ENCODE peak calls at places on chromosomes 4 and X, in four cellular contexts. T is SK-N-SH, W is HCT116, V is K562. X is an unnamed sample.

GRCh38 chr4:81032805-81033684 is 2.5 kb downstream of the BMP3 start:
- DNase-seq in T (no peak), W (no peak), V (no peak), X (no peak)

GRCh38 chrX:1507511-1508463 is 29.2 kb downstream of the P2RY8 start:
- DNase-seq in T (no peak), W (no peak), V (no peak), X (no peak)

GRCh38 chr4:113438596-113438995 is 322.9 kb downstream of the CAMK2D start:
- DNase-seq in T (no peak), W (no peak), V (no peak), X (no peak)

GRCh38 chr4:99414401-99414800 is 20.7 kb downstream of the ADH7 start:
- DNase-seq in T (no peak), W (no peak), V (no peak), X (no peak)

GRCh38 chr4:124061413-124061812 is 651.1 kb downstream of the ANKRD50 start:
- DNase-seq in T (no peak), W (no peak), V (no peak), X (no peak)

GRCh38 chr4:146299605-146300004 is 85.3 kb downstream of the REELD1 start:
- DNase-seq in T (no peak), W (no peak), V (no peak), X (no peak)

GRCh38 chr4:110394871-110395270 is 81.1 kb upstream of the ENPEP start:
- DNase-seq in T (no peak), W (no peak), V (no peak), X (no peak)

GRCh38 chr4:168569066-168569908 is 72.4 kb downstream of the PALLD start:
- DNase-seq in T (no peak), W (peak), V (peak), X (no peak)

GRCh38 chrX:112901821-112902732 is 61.4 kb upstream of the AMOT start:
- DNase-seq in T (peak), W (no peak), V (no peak), X (no peak)

GRCh38 chr4:123034023-123034422 is 111.6 kb upstream of the NUDT6 start:
- DNase-seq in T (no peak), W (no peak), V (no peak), X (no peak)

GRCh38 chrX:54747713-54748393 is 50.2 kb downstream of the ITIH6 start:
- DNase-seq in T (no peak), W (no peak), V (no peak), X (no peak)

GRCh38 chrX:103913356-103914020 is 48.9 kb upstream of the TMSB15B start:
- DNase-seq in T (no peak), W (no peak), V (no peak), X (no peak)

GRCh38 chrX:25442501-25442900 is 426.7 kb upstream of the ARX start:
- DNase-seq in T (no peak), W (no peak), V (no peak), X (no peak)

GRCh38 chrX:111035256-111035655 is 60.7 kb upstream of the PAK3 start:
- DNase-seq in T (no peak), W (no peak), V (no peak), X (no peak)

GRCh38 chr4:116638592-116638991 is 446.8 kb downstream of the TRAM1L1 start:
- DNase-seq in T (peak), W (no peak), V (no peak), X (no peak)

DNA sequence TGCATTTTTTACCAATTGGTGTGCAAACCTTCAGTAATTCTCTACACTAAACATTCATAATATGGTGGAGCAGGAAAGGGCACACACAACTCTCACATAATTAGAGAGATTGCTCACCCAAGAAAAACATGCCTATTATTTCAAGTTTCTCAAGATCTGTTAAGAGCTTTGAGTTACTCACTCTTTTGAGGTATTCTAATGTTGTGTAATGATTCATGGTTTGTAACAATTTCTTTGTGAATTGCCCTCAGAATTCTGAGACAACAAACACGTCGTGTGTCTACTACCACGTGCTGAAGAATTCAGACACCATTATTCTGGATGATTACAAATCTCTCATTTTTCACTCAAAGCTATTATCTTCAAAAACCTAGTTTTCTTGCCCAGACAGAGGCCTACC is 82.8 kb downstream of the PDGFC start:
- DNase-seq in T (no peak), W (no peak), V (no peak), X (no peak)
- TF ChIP-seq SIN3A in T (no peak), W (no peak), V (no peak), X (no peak)

GRCh38 chrX:53254570-53255461 is 26.6 kb downstream of the IQSEC2 start:
- DNase-seq in T (no peak), W (no peak), V (no peak), X (no peak)

GRCh38 chrX:53257166-53257565 is 24.2 kb downstream of the IQSEC2 start:
- DNase-seq in T (no peak), W (no peak), V (peak), X (no peak)

GRCh38 chrX:53257670-53258423 is 23.5 kb downstream of the IQSEC2 start:
- DNase-seq in T (no peak), W (no peak), V (no peak), X (no peak)

GRCh38 chrX:53255738-53256191 is 25.6 kb downstream of the IQSEC2 start:
- DNase-seq in T (peak), W (no peak), V (peak), X (no peak)

GRCh38 chrX:53256446-53257041 is 24.8 kb downstream of the IQSEC2 start:
- DNase-seq in T (peak), W (no peak), V (peak), X (no peak)
- TF ChIP-seq SIN3A in T (no peak), W (no peak), V (no peak), X (no peak)

GRCh38 chrX:11214346-11215190 is 78.6 kb upstream of the AMELX start:
- DNase-seq in T (peak), W (no peak), V (no peak), X (no peak)
- TF ChIP-seq SIN3A in T (no peak), W (no peak), V (no peak), X (no peak)

GRCh38 chrX:18985186-18985435 is 1.2 kb upstream of the PHKA2 start:
- DNase-seq in T (no peak), W (no peak), V (no peak), X (no peak)

GRCh38 chrX:18984381-18985185 is 669 bp upstream of the PHKA2 start:
- DNase-seq in T (peak), W (peak), V (peak), X (peak)

GRCh38 chrX:18981124-18981807 is 2.6 kb downstream of the PHKA2 start:
- DNase-seq in T (no peak), W (no peak), V (no peak), X (no peak)

GRCh38 chrX:18983711-18984380 is at the start of gene PHKA2:
- DNase-seq in T (peak), W (no peak), V (peak), X (peak)
- TF ChIP-seq SIN3A in T (no peak), W (no peak), V (no peak), X (no peak)

GRCh38 chr4:85522836-85523235 is 47.9 kb downstream of the ARHGAP24 start:
- DNase-seq in T (no peak), W (no peak), V (no peak), X (no peak)
- TF ChIP-seq SIN3A in T (no peak), W (no peak), V (no peak), X (no peak)

GRCh38 chr4:53205970-53206369 is 159.9 kb downstream of the SCFD2 start:
- DNase-seq in T (no peak), W (no peak), V (no peak), X (no peak)

DNA sequence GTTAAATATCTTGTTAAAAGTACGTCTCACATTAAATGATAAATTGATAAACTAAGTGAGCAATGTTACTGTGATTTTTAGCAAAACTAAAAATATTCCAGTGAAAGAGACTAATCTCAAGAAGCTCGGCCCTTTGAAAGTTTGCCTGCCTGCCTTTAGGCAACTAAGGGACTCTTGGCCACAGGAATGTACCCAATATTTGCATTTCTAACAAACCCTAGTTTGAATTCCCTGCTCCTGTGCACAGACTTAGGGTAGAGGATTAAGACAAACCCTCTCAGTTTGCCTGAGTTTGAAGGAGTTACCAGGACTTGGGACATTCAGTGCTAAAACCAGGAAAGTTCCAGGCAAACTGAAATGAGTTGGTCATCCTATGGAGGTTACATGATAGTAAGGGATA is 157.1 kb downstream of the SCFD2 start:
- DNase-seq in T (no peak), W (no peak), V (no peak), X (no peak)
- TF ChIP-seq SIN3A in T (no peak), W (no peak), V (no peak), X (no peak)

GRCh38 chr4:89898304-89898716 is 3.7 kb downstream of the MMRN1 start:
- DNase-seq in T (no peak), W (no peak), V (no peak), X (no peak)
- TF ChIP-seq SIN3A in T (no peak), W (no peak), V (no peak), X (no peak)

GRCh38 chr4:2501034-2501594 is 32.2 kb downstream of the RNF4 start:
- DNase-seq in T (no peak), W (no peak), V (no peak), X (no peak)

GRCh38 chr4:2503809-2504208 is 32.6 kb upstream of the FAM193A start:
- DNase-seq in T (no peak), W (no peak), V (no peak), X (no peak)

GRCh38 chr4:2497324-2497723 is 28.4 kb downstream of the RNF4 start:
- DNase-seq in T (no peak), W (no peak), V (no peak), X (no peak)

GRCh38 chr4:2497931-2498330 is 29.0 kb downstream of the RNF4 start:
- DNase-seq in T (no peak), W (no peak), V (no peak), X (no peak)

GRCh38 chr4:2500547-2500946 is 31.6 kb downstream of the RNF4 start:
- DNase-seq in T (no peak), W (no peak), V (no peak), X (no peak)
- TF ChIP-seq SIN3A in T (no peak), W (no peak), V (no peak), X (no peak)

GRCh38 chr4:186105721-186106335 is 1.3 kb downstream of the FAM149A start:
- DNase-seq in T (peak), W (no peak), V (no peak), X (no peak)

GRCh38 chr4:186102931-186103330 is 1.6 kb upstream of the FAM149A start:
- DNase-seq in T (no peak), W (no peak), V (no peak), X (no peak)

GRCh38 chr4:186108391-186108790 is 3.9 kb downstream of the FAM149A start:
- DNase-seq in T (no peak), W (no peak), V (no peak), X (no peak)

GRCh38 chr4:186104895-186105720 is 604 bp downstream of the FAM149A start:
- DNase-seq in T (peak), W (no peak), V (no peak), X (no peak)

GRCh38 chr4:186104114-186104894 is at the start of gene FAM149A:
- DNase-seq in T (no peak), W (peak), V (no peak), X (no peak)
- TF ChIP-seq SIN3A in T (no peak), W (no peak), V (no peak), X (no peak)

GRCh38 chr4:41269682-41270081 is 13.0 kb downstream of the UCHL1 start:
- DNase-seq in T (no peak), W (no peak), V (no peak), X (no peak)
- TF ChIP-seq SIN3A in T (no peak), W (no peak), V (no peak), X (no peak)